ENCODE peak calls at places on chromosomes 5 and 9, in five cellular contexts. M, D, V, J and A are unnamed samples.

GRCh38 chr5:43631182-43631910 is 28.4 kb downstream of the NNT start:
- DNase-seq in M (peak), D (peak), V (peak), J (peak), A (peak)

GRCh38 chr5:91225848-91226686 is 157.1 kb downstream of the ARRDC3 start:
- DNase-seq in M (peak), D (peak), V (peak), J (no peak), A (no peak)

GRCh38 chr5:51230336-51230735 is 152.9 kb upstream of the ISL1 start:
- DNase-seq in M (no peak), D (no peak), V (no peak), J (no peak), A (no peak)

GRCh38 chr5:36452394-36453100 is 150.8 kb upstream of the RANBP3L start:
- DNase-seq in M (no peak), D (no peak), V (no peak), J (no peak), A (no peak)

GRCh38 chr9:7392161-7392560 is 407.4 kb downstream of the DMAC1 start:
- DNase-seq in M (no peak), D (no peak), V (no peak), J (no peak), A (no peak)

GRCh38 chr5:139385061-139385889 is 2.2 kb upstream of the SLC23A1 start:
- DNase-seq in M (no peak), D (peak), V (peak), J (no peak), A (no peak)

GRCh38 chr9:136474021-136474640 is 8.7 kb downstream of the SEC16A start:
- DNase-seq in M (no peak), D (no peak), V (no peak), J (no peak), A (no peak)

GRCh38 chr9:105059260-105059659 is 131.3 kb upstream of the ABCA1 start:
- DNase-seq in M (no peak), D (no peak), V (no peak), J (peak), A (no peak)

GRCh38 chr9:89842267-89842768 is 237.5 kb downstream of the GADD45G start:
- DNase-seq in M (no peak), D (no peak), V (no peak), J (no peak), A (no peak)

GRCh38 chr5:170483701-170484458 is 19.9 kb upstream of the KCNIP1 start:
- DNase-seq in M (peak), D (no peak), V (peak), J (peak), A (no peak)

GRCh38 chr5:17024686-17025180 is 88.6 kb upstream of the MYO10 start:
- DNase-seq in M (no peak), D (peak), V (no peak), J (peak), A (no peak)

GRCh38 chr9:12817702-12818101 is 42.9 kb downstream of the LURAP1L start:
- DNase-seq in M (no peak), D (peak), V (no peak), J (no peak), A (no peak)